ENCODE peak calls at places on chromosomes 13 and 19, in eight cellular contexts. One of them, this sample, is unnamed.

GRCh38 chr13:111217661-111218060 is 102.6 kb downstream of the ARHGEF7 start:
- DNase-seq in stimulated activated CD4-positive, alpha-beta T cell treated with anti-CD3 and anti-CD28 coated beads, Interleukin-4, amount 100 ng/mL, for 24 hours: no peak
- DNase-seq in kidney: peak
- DNase-seq in B cell: no peak
- DNase-seq in psoas muscle: no peak
- DNase-seq in T1000: no peak
- DNase-seq in A172: no peak
- DNase-seq in aorta: peak
- DNase-seq in this sample: no peak

GRCh38 chr19:5170329-5170745 is 170.3 kb downstream of the PTPRS start:
- DNase-seq in stimulated activated CD4-positive, alpha-beta T cell treated with anti-CD3 and anti-CD28 coated beads, Interleukin-4, amount 100 ng/mL, for 24 hours: peak
- DNase-seq in B cell: peak
- DNase-seq in T1000: no peak
- DNase-seq in aorta: peak
- DNase-seq in A172: no peak
- DNase-seq in kidney: peak
- DNase-seq in psoas muscle: no peak
- DNase-seq in this sample: peak

GRCh38 chr13:114145722-114146121 is 13.3 kb upstream of the RASA3 start:
- DNase-seq in kidney: no peak
- DNase-seq in T1000: no peak
- DNase-seq in aorta: peak
- DNase-seq in stimulated activated CD4-positive, alpha-beta T cell treated with anti-CD3 and anti-CD28 coated beads, Interleukin-4, amount 100 ng/mL, for 24 hours: no peak
- DNase-seq in psoas muscle: no peak
- DNase-seq in A172: no peak
- DNase-seq in B cell: no peak
- DNase-seq in this sample: no peak

GRCh38 chr13:110464547-110465343 is 96.8 kb downstream of the RAB20 start:
- DNase-seq in stimulated activated CD4-positive, alpha-beta T cell treated with anti-CD3 and anti-CD28 coated beads, Interleukin-4, amount 100 ng/mL, for 24 hours: no peak
- DNase-seq in B cell: no peak
- DNase-seq in A172: no peak
- DNase-seq in aorta: no peak
- DNase-seq in T1000: no peak
- DNase-seq in kidney: no peak
- DNase-seq in psoas muscle: no peak
- DNase-seq in this sample: no peak

GRCh38 chr13:50684366-50684765 is 159.1 kb downstream of the DLEU7 start:
- DNase-seq in aorta: no peak
- DNase-seq in stimulated activated CD4-positive, alpha-beta T cell treated with anti-CD3 and anti-CD28 coated beads, Interleukin-4, amount 100 ng/mL, for 24 hours: no peak
- DNase-seq in T1000: no peak
- DNase-seq in B cell: no peak
- DNase-seq in A172: no peak
- DNase-seq in kidney: no peak
- DNase-seq in psoas muscle: no peak
- DNase-seq in this sample: no peak

GRCh38 chr13:64332048-64332447 is 2898.1 kb downstream of the PCDH9 start:
- DNase-seq in T1000: no peak
- DNase-seq in B cell: no peak
- DNase-seq in A172: peak
- DNase-seq in psoas muscle: no peak
- DNase-seq in aorta: no peak
- DNase-seq in kidney: no peak
- DNase-seq in stimulated activated CD4-positive, alpha-beta T cell treated with anti-CD3 and anti-CD28 coated beads, Interleukin-4, amount 100 ng/mL, for 24 hours: no peak
- DNase-seq in this sample: no peak

GRCh38 chr13:95122063-95122462 is 179.2 kb downstream of the ABCC4 start:
- DNase-seq in B cell: no peak
- DNase-seq in A172: no peak
- DNase-seq in kidney: no peak
- DNase-seq in psoas muscle: no peak
- DNase-seq in stimulated activated CD4-positive, alpha-beta T cell treated with anti-CD3 and anti-CD28 coated beads, Interleukin-4, amount 100 ng/mL, for 24 hours: no peak
- DNase-seq in T1000: no peak
- DNase-seq in aorta: no peak
- DNase-seq in this sample: no peak

GRCh38 chr19:51078731-51079130 is 4.0 kb downstream of the KLK14 start:
- DNase-seq in B cell: no peak
- DNase-seq in A172: no peak
- DNase-seq in aorta: no peak
- DNase-seq in T1000: no peak
- DNase-seq in psoas muscle: no peak
- DNase-seq in kidney: peak
- DNase-seq in stimulated activated CD4-positive, alpha-beta T cell treated with anti-CD3 and anti-CD28 coated beads, Interleukin-4, amount 100 ng/mL, for 24 hours: no peak
- DNase-seq in this sample: no peak

GRCh38 chr19:15633122-15633521 is 7.6 kb upstream of the CYP4F3 start:
- DNase-seq in aorta: no peak
- DNase-seq in stimulated activated CD4-positive, alpha-beta T cell treated with anti-CD3 and anti-CD28 coated beads, Interleukin-4, amount 100 ng/mL, for 24 hours: no peak
- DNase-seq in T1000: no peak
- DNase-seq in kidney: no peak
- DNase-seq in psoas muscle: no peak
- DNase-seq in A172: no peak
- DNase-seq in B cell: no peak
- DNase-seq in this sample: no peak

GRCh38 chr19:42422576-42423461 is 4.4 kb downstream of the LIPE start:
- DNase-seq in T1000: no peak
- DNase-seq in A172: no peak
- DNase-seq in psoas muscle: no peak
- DNase-seq in stimulated activated CD4-positive, alpha-beta T cell treated with anti-CD3 and anti-CD28 coated beads, Interleukin-4, amount 100 ng/mL, for 24 hours: peak
- DNase-seq in aorta: no peak
- DNase-seq in B cell: peak
- DNase-seq in kidney: peak
- DNase-seq in this sample: no peak

GRCh38 chr13:24038846-24039330 is 121.6 kb upstream of the SPATA13 start:
- DNase-seq in kidney: no peak
- DNase-seq in stimulated activated CD4-positive, alpha-beta T cell treated with anti-CD3 and anti-CD28 coated beads, Interleukin-4, amount 100 ng/mL, for 24 hours: no peak
- DNase-seq in aorta: no peak
- DNase-seq in A172: peak
- DNase-seq in psoas muscle: no peak
- DNase-seq in T1000: peak
- DNase-seq in B cell: no peak
- DNase-seq in this sample: no peak

GRCh38 chr19:7832781-7833180 is 2.8 kb downstream of the EVI5L start:
- DNase-seq in T1000: no peak
- DNase-seq in stimulated activated CD4-positive, alpha-beta T cell treated with anti-CD3 and anti-CD28 coated beads, Interleukin-4, amount 100 ng/mL, for 24 hours: no peak
- DNase-seq in psoas muscle: no peak
- DNase-seq in B cell: no peak
- DNase-seq in kidney: no peak
- DNase-seq in aorta: no peak
- DNase-seq in A172: no peak
- DNase-seq in this sample: no peak

GRCh38 chr19:34985249-34986022 is 14.7 kb upstream of the GRAMD1A start:
- DNase-seq in psoas muscle: peak
- DNase-seq in T1000: no peak
- DNase-seq in aorta: peak
- DNase-seq in stimulated activated CD4-positive, alpha-beta T cell treated with anti-CD3 and anti-CD28 coated beads, Interleukin-4, amount 100 ng/mL, for 24 hours: no peak
- DNase-seq in kidney: peak
- DNase-seq in A172: no peak
- DNase-seq in B cell: no peak
- DNase-seq in this sample: no peak

GRCh38 chr19:8506402-8506957 is 4.0 kb upstream of the PRAM1 start:
- DNase-seq in T1000: no peak
- DNase-seq in psoas muscle: no peak
- DNase-seq in B cell: no peak
- DNase-seq in kidney: no peak
- DNase-seq in aorta: no peak
- DNase-seq in stimulated activated CD4-positive, alpha-beta T cell treated with anti-CD3 and anti-CD28 coated beads, Interleukin-4, amount 100 ng/mL, for 24 hours: no peak
- DNase-seq in A172: peak
- DNase-seq in this sample: no peak

GRCh38 chr13:42337808-42338600 is 66.1 kb downstream of the AKAP11 start:
- DNase-seq in B cell: no peak
- DNase-seq in kidney: no peak
- DNase-seq in A172: no peak
- DNase-seq in T1000: no peak
- DNase-seq in stimulated activated CD4-positive, alpha-beta T cell treated with anti-CD3 and anti-CD28 coated beads, Interleukin-4, amount 100 ng/mL, for 24 hours: no peak
- DNase-seq in psoas muscle: no peak
- DNase-seq in aorta: no peak
- DNase-seq in this sample: no peak

GRCh38 chr19:2048959-2049740 is 1.9 kb downstream of the MKNK2 start:
- DNase-seq in stimulated activated CD4-positive, alpha-beta T cell treated with anti-CD3 and anti-CD28 coated beads, Interleukin-4, amount 100 ng/mL, for 24 hours: no peak
- DNase-seq in kidney: peak
- DNase-seq in B cell: peak
- DNase-seq in T1000: no peak
- DNase-seq in psoas muscle: peak
- DNase-seq in aorta: peak
- DNase-seq in A172: no peak
- DNase-seq in this sample: no peak

GRCh38 chr13:21338156-21338555 is 120.9 kb downstream of the ZDHHC20 start:
- DNase-seq in aorta: no peak
- DNase-seq in A172: no peak
- DNase-seq in B cell: no peak
- DNase-seq in stimulated activated CD4-positive, alpha-beta T cell treated with anti-CD3 and anti-CD28 coated beads, Interleukin-4, amount 100 ng/mL, for 24 hours: no peak
- DNase-seq in T1000: no peak
- DNase-seq in kidney: no peak
- DNase-seq in psoas muscle: no peak
- DNase-seq in this sample: no peak

GRCh38 chr13:38582133-38582532 is 104.7 kb upstream of the FREM2 start:
- DNase-seq in kidney: no peak
- DNase-seq in psoas muscle: no peak
- DNase-seq in B cell: peak
- DNase-seq in stimulated activated CD4-positive, alpha-beta T cell treated with anti-CD3 and anti-CD28 coated beads, Interleukin-4, amount 100 ng/mL, for 24 hours: no peak
- DNase-seq in aorta: no peak
- DNase-seq in A172: peak
- DNase-seq in T1000: no peak
- DNase-seq in this sample: no peak

GRCh38 chr13:94988654-94989053 is 276.3 kb upstream of the SOX21 start:
- DNase-seq in A172: no peak
- DNase-seq in B cell: no peak
- DNase-seq in aorta: no peak
- DNase-seq in psoas muscle: no peak
- DNase-seq in kidney: no peak
- DNase-seq in stimulated activated CD4-positive, alpha-beta T cell treated with anti-CD3 and anti-CD28 coated beads, Interleukin-4, amount 100 ng/mL, for 24 hours: no peak
- DNase-seq in T1000: no peak
- DNase-seq in this sample: no peak

GRCh38 chr13:19062019-19062646 is 119.5 kb downstream of the TUBA3C start:
- DNase-seq in kidney: no peak
- DNase-seq in aorta: peak
- DNase-seq in T1000: no peak
- DNase-seq in B cell: no peak
- DNase-seq in stimulated activated CD4-positive, alpha-beta T cell treated with anti-CD3 and anti-CD28 coated beads, Interleukin-4, amount 100 ng/mL, for 24 hours: no peak
- DNase-seq in A172: no peak
- DNase-seq in psoas muscle: no peak
- DNase-seq in this sample: no peak

GRCh38 chr19:43545981-43546380 is 13.0 kb downstream of the ZNF575 start:
- DNase-seq in stimulated activated CD4-positive, alpha-beta T cell treated with anti-CD3 and anti-CD28 coated beads, Interleukin-4, amount 100 ng/mL, for 24 hours: no peak
- DNase-seq in psoas muscle: no peak
- DNase-seq in T1000: no peak
- DNase-seq in A172: no peak
- DNase-seq in B cell: no peak
- DNase-seq in aorta: no peak
- DNase-seq in kidney: no peak
- DNase-seq in this sample: no peak

This sample was measured in posterior vena cava.